ENCODE peak calls at places on chromosomes 3 and 15, in four cellular contexts. One of them, this sample, is unnamed. For H3K9me3, the result is how much of the 10 kb centered on the place peaks cover.

GRCh38 chr15:31297880-31298456 is 28.7 kb upstream of the KLF13 start:
- DNase-seq in iPS DF 6.9: no peak
- DNase-seq in lower lobe of right lung: no peak
- DNase-seq in psoas muscle: no peak
- DNase-seq in this sample: no peak

GRCh38 chr3:31743690-31744089 is 211.0 kb downstream of the STT3B start:
- DNase-seq in iPS DF 6.9: no peak
- DNase-seq in lower lobe of right lung: no peak
- DNase-seq in psoas muscle: no peak
- DNase-seq in this sample: no peak

GRCh38 chr3:187821616-187822317 is 76.5 kb upstream of the BCL6 start:
- DNase-seq in iPS DF 6.9: no peak
- DNase-seq in lower lobe of right lung: no peak
- DNase-seq in psoas muscle: no peak
- DNase-seq in this sample: no peak

GRCh38 chr3:55476515-55476914 is 10.6 kb downstream of the WNT5A start:
- DNase-seq in iPS DF 6.9: no peak
- DNase-seq in lower lobe of right lung: no peak
- DNase-seq in psoas muscle: no peak
- DNase-seq in this sample: no peak

GRCh38 chr3:25728101-25728500 is 55.1 kb downstream of the NGLY1 start:
- DNase-seq in iPS DF 6.9: no peak
- DNase-seq in lower lobe of right lung: no peak
- DNase-seq in psoas muscle: no peak
- DNase-seq in this sample: no peak

GRCh38 chr3:109045271-109046051 is 72.5 kb downstream of the MORC1 start:
- DNase-seq in iPS DF 6.9: no peak
- DNase-seq in lower lobe of right lung: no peak
- DNase-seq in psoas muscle: no peak
- DNase-seq in this sample: no peak

GRCh38 chr3:134796313-134797079 is 1.4 kb downstream of the EPHB1 start:
- DNase-seq in iPS DF 6.9: no peak
- DNase-seq in lower lobe of right lung: no peak
- DNase-seq in psoas muscle: no peak
- DNase-seq in this sample: no peak

GRCh38 chr15:80260566-80260965 is 8.6 kb upstream of the CTXND1 start:
- DNase-seq in iPS DF 6.9: no peak
- DNase-seq in lower lobe of right lung: no peak
- DNase-seq in psoas muscle: no peak
- DNase-seq in this sample: no peak

GRCh38 chr3:164459526-164460151 is 618.7 kb downstream of the SI start:
- DNase-seq in iPS DF 6.9: no peak
- DNase-seq in lower lobe of right lung: no peak
- DNase-seq in psoas muscle: no peak
- DNase-seq in this sample: no peak

GRCh38 chr3:12440927-12441326 is 43.4 kb upstream of the TSEN2 start:
- DNase-seq in iPS DF 6.9: no peak
- DNase-seq in lower lobe of right lung: no peak
- DNase-seq in psoas muscle: peak
- DNase-seq in this sample: no peak

GRCh38 chr15:82159922-82160321 is 102.6 kb downstream of the EFL1 start:
- DNase-seq in iPS DF 6.9: no peak
- DNase-seq in lower lobe of right lung: no peak
- DNase-seq in psoas muscle: no peak
- DNase-seq in this sample: no peak

GRCh38 chr15:20280933-20281463 is 260.6 kb downstream of the GOLGA6L6 start:
- DNase-seq in iPS DF 6.9: no peak
- DNase-seq in lower lobe of right lung: no peak
- DNase-seq in psoas muscle: no peak
- DNase-seq in this sample: no peak
- H3K9me3 ChIP-seq in iPS DF 6.9: under half
- H3K9me3 ChIP-seq in lower lobe of right lung: under half
- H3K9me3 ChIP-seq in psoas muscle: under half
- H3K9me3 ChIP-seq in this sample: under half

DNA sequence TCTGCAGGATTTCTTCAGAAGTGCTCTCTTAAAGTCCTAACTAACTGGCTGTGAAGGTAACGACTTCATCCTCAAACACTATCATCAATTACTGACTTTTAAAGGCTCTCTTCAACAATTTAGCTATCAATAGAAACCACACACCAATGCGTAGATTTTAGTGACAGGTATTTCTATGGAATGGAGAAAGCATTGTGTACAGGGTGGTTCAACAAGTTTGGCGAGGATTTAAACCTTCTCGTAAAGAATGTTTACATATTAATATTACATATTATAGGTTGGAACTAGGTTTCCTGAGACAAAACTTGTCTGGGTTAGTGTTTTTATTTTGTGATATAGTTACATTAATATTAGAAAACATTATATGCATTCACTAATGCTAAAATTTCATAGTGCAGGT is 233.6 kb downstream of the CHL1 start:
- DNase-seq in iPS DF 6.9: no peak
- DNase-seq in lower lobe of right lung: no peak
- DNase-seq in psoas muscle: no peak
- DNase-seq in this sample: no peak
- H3K9me3 ChIP-seq in iPS DF 6.9: under half
- H3K9me3 ChIP-seq in lower lobe of right lung: under half
- H3K9me3 ChIP-seq in psoas muscle: under half
- H3K9me3 ChIP-seq in this sample: under half

GRCh38 chr15:99574048-99574447 is 8.3 kb downstream of the MEF2A start:
- DNase-seq in iPS DF 6.9: no peak
- DNase-seq in lower lobe of right lung: no peak
- DNase-seq in psoas muscle: no peak
- DNase-seq in this sample: no peak
- H3K9me3 ChIP-seq in iPS DF 6.9: under half
- H3K9me3 ChIP-seq in lower lobe of right lung: under half
- H3K9me3 ChIP-seq in psoas muscle: under half
- H3K9me3 ChIP-seq in this sample: under half

GRCh38 chr3:484302-484701 is 287.7 kb downstream of the CHL1 start:
- DNase-seq in iPS DF 6.9: no peak
- DNase-seq in lower lobe of right lung: no peak
- DNase-seq in psoas muscle: no peak
- DNase-seq in this sample: no peak
- H3K9me3 ChIP-seq in iPS DF 6.9: under half
- H3K9me3 ChIP-seq in lower lobe of right lung: under half
- H3K9me3 ChIP-seq in psoas muscle: under half
- H3K9me3 ChIP-seq in this sample: under half

GRCh38 chr3:144296808-144297207 is 325.2 kb downstream of the DIPK2A start:
- DNase-seq in iPS DF 6.9: no peak
- DNase-seq in lower lobe of right lung: no peak
- DNase-seq in psoas muscle: no peak
- DNase-seq in this sample: no peak

DNA sequence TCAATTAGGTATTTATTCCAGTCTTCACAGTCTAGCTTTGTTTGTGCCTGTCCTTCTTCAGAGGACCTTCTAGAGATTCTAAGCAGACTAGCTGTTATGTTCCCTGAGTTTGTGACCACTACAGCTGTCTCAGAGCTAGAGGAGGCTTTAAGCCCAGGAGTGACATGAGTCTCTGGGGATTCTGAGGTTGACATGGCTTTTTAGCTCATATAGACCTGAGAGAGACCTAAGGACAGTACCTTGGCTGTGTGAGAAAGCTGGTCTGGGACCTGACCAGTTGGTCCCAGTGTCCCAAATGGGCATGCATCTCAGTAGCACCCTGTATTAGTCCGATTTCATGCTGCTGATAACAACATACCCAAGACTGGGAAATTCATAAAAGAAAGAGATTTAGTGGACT is 330.2 kb downstream of the DIPK2A start:
- DNase-seq in iPS DF 6.9: no peak
- DNase-seq in lower lobe of right lung: no peak
- DNase-seq in psoas muscle: no peak
- DNase-seq in this sample: no peak
- H3K9me3 ChIP-seq in iPS DF 6.9: under half
- H3K9me3 ChIP-seq in lower lobe of right lung: under half
- H3K9me3 ChIP-seq in psoas muscle: under half
- H3K9me3 ChIP-seq in this sample: under half

This sample was measured in T-helper 17 cell.